ENCODE peak calls at places on chromosomes 12 and 14, in six cellular contexts. W, D, O, B, L and R are unnamed samples.

GRCh38 chr14:94888108-94888507 is 118.2 kb upstream of the GSC start:
- DNase-seq in W (peak), D (no peak), O (no peak), B (no peak), L (no peak), R (no peak)

GRCh38 chr12:131013118-131013517 is 59.4 kb downstream of the ADGRD1 start:
- DNase-seq in W (no peak), D (no peak), O (no peak), B (no peak), L (no peak), R (no peak)

GRCh38 chr14:36713960-36714703 is 52.5 kb downstream of the PAX9 start:
- DNase-seq in W (no peak), D (no peak), O (no peak), B (no peak), L (no peak), R (no peak)

GRCh38 chr14:76810953-76811400 is 1.7 kb downstream of the ANGEL1 start:
- DNase-seq in W (peak), D (peak), O (no peak), B (no peak), L (peak), R (peak)

GRCh38 chr12:97556201-97556824 is 93.7 kb downstream of the RMST start:
- DNase-seq in W (peak), D (no peak), O (no peak), B (peak), L (peak), R (peak)

GRCh38 chr12:15728118-15728598 is 61.0 kb downstream of the EPS8 start:
- DNase-seq in W (no peak), D (peak), O (no peak), B (no peak), L (peak), R (peak)

GRCh38 chr14:76386922-76387782 is 11.2 kb downstream of the ESRRB start:
- DNase-seq in W (peak), D (peak), O (peak), B (peak), L (peak), R (peak)

GRCh38 chr12:102848832-102849231 is 68.2 kb downstream of the PAH start:
- DNase-seq in W (no peak), D (no peak), O (no peak), B (no peak), L (no peak), R (no peak)

GRCh38 chr12:42588981-42589464 is 523 bp downstream of the PRICKLE1 start:
- DNase-seq in W (peak), D (peak), O (no peak), B (peak), L (peak), R (peak)

GRCh38 chr12:116687888-116688287 is 50.0 kb downstream of the SPRING1 start:
- DNase-seq in W (peak), D (peak), O (no peak), B (peak), L (no peak), R (peak)

GRCh38 chr12:25793196-25793595 is 165.3 kb upstream of the RASSF8 start:
- DNase-seq in W (no peak), D (no peak), O (no peak), B (no peak), L (no peak), R (no peak)

GRCh38 chr12:111069886-111070285 is 149.5 kb upstream of the MYL2 start:
- DNase-seq in W (no peak), D (no peak), O (no peak), B (no peak), L (no peak), R (no peak)

GRCh38 chr12:104054681-104055346 is 4.8 kb upstream of the GLT8D2 start:
- DNase-seq in W (no peak), D (no peak), O (no peak), B (no peak), L (no peak), R (no peak)

GRCh38 chr12:10554228-10554970 is 48.7 kb downstream of the EIF2S3B start:
- DNase-seq in W (no peak), D (no peak), O (no peak), B (no peak), L (peak), R (peak)

GRCh38 chr12:10621278-10621677 is 7.9 kb upstream of the MAGOHB start:
- DNase-seq in W (no peak), D (no peak), O (no peak), B (no peak), L (no peak), R (no peak)

GRCh38 chr14:99035712-99036593 is 236.0 kb downstream of the BCL11B start:
- DNase-seq in W (peak), D (no peak), O (peak), B (peak), L (peak), R (peak)

GRCh38 chr14:22597771-22598098 is 365 bp upstream of the ABHD4 start:
- DNase-seq in W (no peak), D (no peak), O (no peak), B (no peak), L (no peak), R (peak)

GRCh38 chr14:28751467-28752058 is 15.0 kb upstream of the FOXG1 start:
- DNase-seq in W (peak), D (peak), O (no peak), B (no peak), L (peak), R (peak)

GRCh38 chr12:6452908-6453630 is 1.2 kb downstream of the TAPBPL start:
- DNase-seq in W (no peak), D (no peak), O (no peak), B (peak), L (no peak), R (no peak)